ENCODE peak calls at places on chromosomes 7 and 10, in five cellular contexts. E is left ventricle myocardium superior; P is activated CD4-positive, alpha-beta T cell treated with anti-CD3 and anti-CD28 coated beads, Interleukin-2, amount 10 ng/mL, durations not matched to agents 7 days and 5 days; N is lower leg skin; K is T-helper 2 cell. X is an unnamed sample.

GRCh38 chr10:107814865-107815487 is 650.5 kb upstream of the SORCS1 start:
- DNase-seq in E (peak), P (no peak), N (no peak), K (no peak), X (peak)

GRCh38 chr7:36175872-36176271 is 22.8 kb downstream of the EEPD1 start:
- DNase-seq in E (peak), P (no peak), N (peak), K (no peak), X (peak)

GRCh38 chr10:290026-290725 is 154.9 kb downstream of the ZMYND11 start:
- DNase-seq in E (no peak), P (no peak), N (no peak), K (no peak), X (no peak)

GRCh38 chr7:36015733-36016132 is 137.3 kb upstream of the EEPD1 start:
- DNase-seq in E (no peak), P (no peak), N (no peak), K (no peak), X (no peak)

GRCh38 chr10:109933984-109934565 is 10.8 kb upstream of the XPNPEP1 start:
- DNase-seq in E (no peak), P (peak), N (no peak), K (peak), X (no peak)

GRCh38 chr7:138074540-138074939 is 1.7 kb upstream of the AKR1D1 start:
- DNase-seq in E (no peak), P (no peak), N (no peak), K (no peak), X (no peak)

GRCh38 chr7:22992874-22993840 is 20.8 kb downstream of the HYCC1 start:
- DNase-seq in E (no peak), P (peak), N (no peak), K (peak), X (no peak)

GRCh38 chr7:123770378-123770777 is 21.6 kb upstream of the WASL start:
- DNase-seq in E (no peak), P (no peak), N (no peak), K (peak), X (peak)

GRCh38 chr7:139730746-139731612 is 46.8 kb downstream of the HIPK2 start:
- DNase-seq in E (peak), P (peak), N (peak), K (peak), X (no peak)

GRCh38 chr10:80187465-80188409 is 17.6 kb downstream of the ANXA11 start:
- DNase-seq in E (no peak), P (peak), N (no peak), K (peak), X (peak)

GRCh38 chr7:66157060-66157459 is 42.4 kb downstream of the CRCP start:
- DNase-seq in E (no peak), P (no peak), N (no peak), K (no peak), X (peak)